ENCODE peak calls at places on chromosomes 11 and 22, in seven cellular contexts. L, J, B, C, I, O and Y are unnamed samples.

GRCh38 chr22:20249797-20250354 is 18.2 kb downstream of the RTN4R start:
- DNase-seq in J (no peak), L (no peak), B (no peak), I (peak; percentile 50), C (no peak), O (no peak), Y (peak; percentile 59)

GRCh38 chr11:79167510-79168188 is 273.2 kb downstream of the TENM4 start:
- DNase-seq in I (no peak), O (no peak), C (no peak), L (no peak), B (no peak), J (no peak), Y (no peak)

GRCh38 chr11:132850106-132850505 is 682.2 kb downstream of the OPCML start:
- DNase-seq in I (no peak), J (no peak), B (no peak), C (no peak), L (no peak), O (no peak), Y (no peak)

GRCh38 chr22:45064313-45065268 is 54.8 kb upstream of the PHF21B start:
- DNase-seq in L (no peak), J (no peak), C (no peak), I (peak; percentile 63), O (peak; percentile 42), B (no peak), Y (no peak)

GRCh38 chr11:68380786-68381622 is 68.6 kb downstream of the LRP5 start:
- DNase-seq in I (peak; percentile 66), J (no peak), L (no peak), B (peak; percentile 42), O (no peak), C (no peak), Y (no peak)

GRCh38 chr22:25067851-25068421 is 115.4 kb downstream of the KIAA1671 start:
- DNase-seq in J (no peak), I (no peak), C (peak; percentile 49), O (no peak), L (no peak), B (no peak), Y (no peak)

GRCh38 chr11:106624377-106624776 is 393.9 kb downstream of the GUCY1A2 start:
- DNase-seq in B (no peak), C (no peak), J (no peak), L (no peak), O (no peak), I (no peak), Y (no peak)

GRCh38 chr22:44710474-44711235 is 8.7 kb downstream of the PRR5 start:
- DNase-seq in J (no peak), B (no peak), L (no peak), O (no peak), C (no peak), I (no peak), Y (no peak)

GRCh38 chr11:59550842-59551650 is 39.7 kb downstream of the OR4D9 start:
- DNase-seq in J (peak; percentile 82), B (peak; percentile 64), O (peak; percentile 75), I (peak; percentile 91), L (peak; percentile 88), C (peak; percentile 74), Y (peak; percentile 83)

GRCh38 chr11:5351208-5351607 is at the start of gene OR51B6:
- DNase-seq in J (no peak), C (no peak), I (no peak), L (no peak), O (no peak), B (no peak), Y (no peak)

GRCh38 chr11:111408789-111409727 is 30.0 kb upstream of the POU2AF1 start:
- DNase-seq in C (no peak), O (no peak), J (peak; percentile 49), I (peak; percentile 38), L (no peak), B (no peak), Y (no peak)

GRCh38 chr11:20010106-20010860 is 150.0 kb downstream of the DBX1 start:
- DNase-seq in I (no peak), L (no peak), C (no peak), B (no peak), J (no peak), O (no peak), Y (no peak)

GRCh38 chr22:40588726-40589125 is 47.8 kb downstream of the MRTFA start:
- DNase-seq in L (peak; percentile 69), I (peak; percentile 80), J (peak; percentile 34), O (no peak), B (no peak), C (no peak), Y (no peak)

GRCh38 chr11:69356703-69357457 is 62.9 kb downstream of the MYEOV start:
- DNase-seq in I (no peak), J (no peak), O (no peak), L (no peak), C (no peak), B (no peak), Y (no peak)

GRCh38 chr11:110838808-110839207 is 126.6 kb upstream of the ARHGAP20 start:
- DNase-seq in I (no peak), J (no peak), L (no peak), C (no peak), B (no peak), O (no peak), Y (no peak)

GRCh38 chr11:62565100-62565802 is 8.4 kb downstream of the EEF1G start:
- DNase-seq in O (no peak), L (no peak), J (no peak), C (no peak), B (no peak), I (no peak), Y (no peak)

GRCh38 chr22:43090130-43090789 is 1.1 kb upstream of the TTLL1 start:
- DNase-seq in O (peak; percentile 73), L (peak; percentile 75), B (peak; percentile 34), J (peak; percentile 57), C (peak; percentile 50), I (peak; percentile 89), Y (peak; percentile 86)

GRCh38 chr22:44455151-44455962 is 42.7 kb downstream of the RTL6 start:
- DNase-seq in O (no peak), I (no peak), L (no peak), B (no peak), C (no peak), J (no peak), Y (no peak)

GRCh38 chr11:96337541-96338530 is 5.2 kb downstream of the MAML2 start:
- DNase-seq in L (peak; percentile 52), O (no peak), I (peak; percentile 54), B (peak; percentile 30), C (no peak), J (no peak), Y (no peak)

GRCh38 chr11:69538840-69539239 is 57.4 kb downstream of the LINC01488 start:
- DNase-seq in L (no peak), O (no peak), B (no peak), J (no peak), C (no peak), I (no peak), Y (no peak)

GRCh38 chr11:132142554-132142953 is 772.1 kb downstream of the NTM start:
- DNase-seq in L (no peak), O (no peak), I (no peak), C (no peak), B (no peak), J (no peak), Y (no peak)

GRCh38 chr11:19370100-19370861 is 129.5 kb upstream of the E2F8 start:
- DNase-seq in I (peak; percentile 89), C (no peak), L (no peak), J (no peak), B (peak; percentile 45), O (no peak), Y (peak; percentile 56)

GRCh38 chr11:59776210-59777066 is 21.3 kb downstream of the STX3 start:
- DNase-seq in I (no peak), C (no peak), J (no peak), B (no peak), L (peak; percentile 88), O (no peak), Y (peak; percentile 96)

GRCh38 chr11:102592634-102593581 is 32.2 kb downstream of the MMP20 start:
- DNase-seq in L (no peak), C (no peak), I (peak; percentile 31), J (no peak), B (no peak), O (no peak), Y (no peak)
- TF ChIP-seq CTCF in L (peak; percentile 30), C (peak; percentile 80), I (peak; percentile 76), J (peak; percentile 47), B (peak; percentile 32), O (peak; percentile 55), Y (peak; percentile 56)

DNA sequence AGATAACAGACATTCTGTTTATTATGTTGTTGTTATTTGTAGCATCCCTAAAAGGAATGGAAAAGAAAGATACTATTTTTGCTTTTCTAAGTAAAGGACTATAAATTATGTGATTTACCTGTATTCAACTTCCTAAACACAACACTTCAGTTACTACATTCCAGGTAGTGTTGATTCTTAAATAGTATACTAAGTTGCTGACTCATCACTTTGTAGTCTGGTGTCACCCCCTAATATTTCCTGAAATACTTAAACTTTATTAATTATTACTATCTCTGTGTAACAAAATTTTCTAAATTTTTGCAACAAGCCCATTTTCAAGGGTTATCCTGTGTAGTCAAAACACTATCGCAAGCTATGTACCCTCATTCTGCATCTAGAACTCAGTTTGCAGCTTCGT is 7.0 kb downstream of the SYTL2 start:
- DNase-seq in B (no peak), I (no peak), L (no peak), J (no peak), C (no peak), O (no peak), Y (no peak)
- TF ChIP-seq CTCF in B (no peak), I (no peak), L (no peak), J (no peak), C (no peak), O (no peak), Y (no peak)

DNA sequence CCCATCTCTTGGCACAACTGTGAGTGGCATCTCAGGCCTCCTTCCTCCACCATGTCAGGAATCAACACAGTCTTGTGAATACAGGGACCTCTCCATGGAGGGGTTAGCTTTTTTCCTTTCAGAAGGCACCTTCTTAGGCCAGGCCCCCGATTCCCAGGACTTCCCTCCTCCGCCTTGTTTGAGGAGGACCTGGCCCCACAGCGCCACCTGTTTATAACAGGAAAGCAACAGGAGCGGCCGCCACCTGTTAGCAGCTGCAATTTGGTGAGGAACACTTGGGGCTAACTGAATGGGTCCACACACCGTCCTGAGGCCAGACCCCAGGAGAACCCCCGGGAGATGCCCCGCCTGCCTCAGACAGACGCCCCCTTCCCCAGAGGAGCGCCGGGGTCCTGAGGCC is 3.8 kb upstream of the PKP3 start:
- DNase-seq in I (no peak), J (no peak), C (no peak), L (no peak), B (no peak), O (no peak), Y (no peak)
- TF ChIP-seq CTCF in I (no peak), J (no peak), C (no peak), L (peak; percentile 17), B (no peak), O (no peak), Y (peak; percentile 66)

DNA sequence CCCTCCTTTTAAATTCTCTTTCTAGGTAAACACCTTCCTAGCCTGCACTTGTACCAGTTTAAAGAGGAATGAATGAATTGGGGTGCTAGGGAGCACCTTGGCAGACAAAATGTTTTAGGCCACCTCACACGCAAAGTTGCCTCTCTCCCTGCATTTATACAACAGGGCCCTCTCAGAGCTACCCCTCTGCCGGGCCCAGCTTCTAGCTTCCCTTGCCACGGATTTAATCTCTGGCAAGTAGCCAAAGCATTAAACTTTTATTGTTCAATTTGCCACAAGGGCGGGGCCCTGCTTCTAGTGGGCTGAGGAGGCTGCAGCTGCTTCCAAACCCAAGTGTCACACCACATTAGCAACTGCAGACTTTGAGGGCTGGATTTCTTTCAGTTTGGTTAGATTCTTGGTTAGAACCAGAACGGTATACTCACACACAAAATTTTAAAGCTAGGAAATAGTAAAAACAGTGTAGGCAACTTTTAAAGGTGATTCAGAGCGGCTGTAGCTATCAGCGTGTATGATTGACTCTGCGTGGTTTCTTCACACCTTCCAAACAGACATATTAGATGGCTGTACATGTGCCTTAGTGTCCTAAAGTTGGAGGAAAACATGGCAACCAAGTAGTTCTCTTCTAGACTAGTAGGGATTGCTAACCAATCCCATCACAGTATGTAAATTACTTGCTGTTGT is 6.5 kb downstream of the KREMEN1 start:
- DNase-seq in L (peak; percentile 37), J (peak; percentile 16), B (no peak), O (no peak), I (peak; percentile 59), C (peak; percentile 23), Y (peak; percentile 39)
- TF ChIP-seq CTCF in L (no peak), J (no peak), B (no peak), O (no peak), I (no peak), C (no peak), Y (no peak)